ENCODE peak calls at places on chromosomes 12 and 14, in five cellular contexts. U is brain microvascular endothelial cell, J is heart left ventricle, T is AG08396, M is A549. L is an unnamed sample.

GRCh38 chr12:111368291-111368683 is 608 bp downstream of the PHETA1 start:
- DNase-seq in U (no peak), J (peak; percentile 58), T (peak; percentile 48), M (peak; percentile 33), L (no peak)

GRCh38 chr12:53967451-53968059 is 5.4 kb upstream of the HOXC11 start:
- DNase-seq in U (no peak), J (no peak), T (no peak), M (no peak), L (peak; percentile 61)

GRCh38 chr12:120783197-120783596 is 57.6 kb downstream of the ACADS start:
- DNase-seq in U (no peak), J (no peak), T (peak; percentile 29), M (no peak), L (no peak)

GRCh38 chr14:56816575-56817391 is 6.5 kb upstream of the OTX2 start:
- DNase-seq in U (no peak), J (no peak), T (no peak), M (no peak), L (no peak)

GRCh38 chr14:94345344-94346072 is 22.4 kb upstream of the SERPINA6 start:
- DNase-seq in U (peak; percentile 79), J (no peak), T (peak; percentile 82), M (peak; percentile 82), L (no peak)

GRCh38 chr14:76376001-76376404 is at the start of gene ESRRB:
- DNase-seq in U (no peak), J (no peak), T (no peak), M (peak; percentile 48), L (no peak)

GRCh38 chr14:100554082-100554677 is 33.0 kb downstream of the BEGAIN start:
- DNase-seq in U (no peak), J (peak; percentile 77), T (no peak), M (no peak), L (no peak)

GRCh38 chr14:24057271-24057670 is 5.5 kb downstream of the CARMIL3 start:
- DNase-seq in U (no peak), J (no peak), T (no peak), M (no peak), L (no peak)

GRCh38 chr14:70635971-70636595 is 5.6 kb upstream of the TTC9 start:
- DNase-seq in U (no peak), J (no peak), T (no peak), M (no peak), L (no peak)

GRCh38 chr12:95574030-95574429 is 22.8 kb upstream of the USP44 start:
- DNase-seq in U (no peak), J (no peak), T (no peak), M (no peak), L (no peak)

GRCh38 chr12:113831016-113831415 is 135.1 kb downstream of the RBM19 start:
- DNase-seq in U (peak; percentile 34), J (no peak), T (no peak), M (no peak), L (no peak)

GRCh38 chr12:109998241-109998903 is 858 bp upstream of the ANKRD13A start:
- DNase-seq in U (no peak), J (no peak), T (no peak), M (no peak), L (no peak)